ENCODE peak calls at places on chromosomes 16 and 17, in ten cellular contexts. B is suprapubic skin, D is K562, Z is SK-N-SH, E is transverse colon, N is stomach, T is HepG2, A is H1, P is upper lobe of left lung, F is esophagus muscularis mucosa. O is an unnamed sample.

GRCh38 chr17:58329035-58329807 is 626 bp upstream of the TSPOAP1 start:
- DNase-seq in B (no peak), D (peak; percentile 61), Z (peak; percentile 73), E (peak; percentile 53), N (peak; percentile 37), T (peak; percentile 38), A (peak; percentile 69), P (no peak), F (no peak), O (no peak)

GRCh38 chr16:72530434-72530833 is 358.5 kb upstream of the PMFBP1 start:
- DNase-seq in B (no peak), D (no peak), Z (no peak), E (no peak), N (no peak), T (no peak), A (no peak), P (no peak), F (no peak), O (no peak)

GRCh38 chr17:77189148-77189547 is 48.4 kb downstream of the SEC14L1 start:
- DNase-seq in B (no peak), D (no peak), Z (no peak), E (no peak), N (no peak), T (no peak), A (no peak), P (no peak), F (no peak), O (no peak)

GRCh38 chr16:85838876-85839585 is 39.5 kb downstream of the COX4I1 start:
- DNase-seq in B (no peak), D (no peak), Z (no peak), E (no peak), N (no peak), T (no peak), A (no peak), P (no peak), F (no peak), O (no peak)

GRCh38 chr17:27293359-27293897 is 486 bp upstream of the WSB1 start:
- DNase-seq in B (no peak), D (peak; percentile 28), Z (no peak), E (no peak), N (no peak), T (no peak), A (no peak), P (peak; percentile 89), F (no peak), O (peak; percentile 71)

GRCh38 chr17:32870969-32871368 is 6.0 kb downstream of the MYO1D start:
- DNase-seq in B (peak; percentile 82), D (no peak), Z (no peak), E (no peak), N (no peak), T (no peak), A (no peak), P (no peak), F (no peak), O (no peak)

GRCh38 chr16:54291107-54291980 is 4.8 kb upstream of the IRX3 start:
- DNase-seq in B (no peak), D (no peak), Z (no peak), E (no peak), N (no peak), T (no peak), A (peak; percentile 58), P (peak; percentile 75), F (no peak), O (no peak)

GRCh38 chr17:35898283-35899070 is 18.3 kb upstream of the CCL5 start:
- DNase-seq in B (no peak), D (no peak), Z (no peak), E (peak; percentile 40), N (peak; percentile 88), T (no peak), A (no peak), P (no peak), F (no peak), O (no peak)

GRCh38 chr17:40646791-40647548 is 648 bp downstream of the SMARCE1 start:
- DNase-seq in B (no peak), D (no peak), Z (no peak), E (no peak), N (no peak), T (peak; percentile 50), A (no peak), P (no peak), F (no peak), O (no peak)

GRCh38 chr17:80379348-80379747 is 35.6 kb upstream of the ENDOV start:
- DNase-seq in B (no peak), D (no peak), Z (no peak), E (no peak), N (no peak), T (no peak), A (no peak), P (no peak), F (no peak), O (peak; percentile 40)

GRCh38 chr16:15966420-15967222 is 17.2 kb downstream of the ABCC1 start:
- DNase-seq in B (no peak), D (no peak), Z (peak; percentile 74), E (no peak), N (no peak), T (no peak), A (no peak), P (no peak), F (no peak), O (no peak)

GRCh38 chr16:70437582-70438324 is 1.1 kb downstream of the ST3GAL2 start:
- DNase-seq in B (no peak), D (peak; percentile 13), Z (peak; percentile 41), E (no peak), N (no peak), T (no peak), A (peak; percentile 63), P (no peak), F (no peak), O (no peak)
- TF ChIP-seq EP300 in B (no peak), D (no peak), Z (no peak), E (no peak), N (no peak), T (no peak), A (no peak), P (no peak), F (no peak), O (no peak)

GRCh38 chr17:64500923-64501765 is 4.3 kb upstream of the POLG2 start:
- DNase-seq in B (no peak), D (no peak), Z (no peak), E (no peak), N (no peak), T (no peak), A (no peak), P (no peak), F (no peak), O (no peak)

GRCh38 chr17:64503341-64503740 is 2.7 kb downstream of the DDX5 start:
- DNase-seq in B (no peak), D (no peak), Z (no peak), E (no peak), N (no peak), T (no peak), A (no peak), P (no peak), F (no peak), O (no peak)

GRCh38 chr17:64503821-64504768 is 2.0 kb downstream of the DDX5 start:
- DNase-seq in B (no peak), D (no peak), Z (no peak), E (no peak), N (no peak), T (no peak), A (no peak), P (no peak), F (no peak), O (no peak)

GRCh38 chr17:64502021-64502420 is 4.1 kb downstream of the DDX5 start:
- DNase-seq in B (no peak), D (no peak), Z (no peak), E (no peak), N (no peak), T (no peak), A (no peak), P (no peak), F (no peak), O (no peak)

DNA sequence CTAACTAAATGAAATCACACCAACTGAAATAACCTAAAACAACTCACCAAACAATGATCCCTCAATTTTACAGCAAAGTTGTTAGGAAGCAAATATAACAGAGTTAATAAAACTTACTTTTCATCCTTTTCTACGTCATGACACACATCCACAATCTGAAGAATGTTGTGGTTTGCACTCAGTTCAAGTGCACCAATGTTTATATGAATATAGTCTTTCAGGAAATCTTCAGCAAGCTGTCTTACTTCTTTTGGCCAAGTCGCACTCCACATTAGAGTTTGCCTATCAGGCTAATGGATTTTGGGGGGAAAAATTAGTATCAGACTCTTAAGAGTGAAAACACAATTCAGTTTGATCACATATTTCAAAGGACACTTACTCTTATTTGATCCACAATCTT is 3.3 kb downstream of the DDX5 start:
- DNase-seq in B (no peak), D (no peak), Z (no peak), E (no peak), N (no peak), T (no peak), A (no peak), P (no peak), F (no peak), O (no peak)
- TF ChIP-seq POLR2AphosphoS5 in B (no peak), D (no peak), Z (no peak), E (no peak), N (no peak), T (no peak), A (no peak), P (no peak), F (no peak), O (no peak)

GRCh38 chr16:1158456-1159324 is 5.8 kb downstream of the CACNA1H start:
- DNase-seq in B (no peak), D (peak; percentile 45), Z (peak; percentile 60), E (peak; percentile 60), N (no peak), T (peak; percentile 40), A (no peak), P (peak; percentile 82), F (no peak), O (peak; percentile 95)
- TF ChIP-seq EP300 in B (peak; percentile 36), D (no peak), Z (no peak), E (peak; percentile 73), N (peak; percentile 70), T (no peak), A (no peak), P (no peak), F (peak; percentile 78), O (peak; percentile 33)

GRCh38 chr17:7438050-7438614 is 1.2 kb upstream of the FGF11 start:
- DNase-seq in B (no peak), D (peak; percentile 55), Z (no peak), E (peak; percentile 54), N (peak; percentile 53), T (no peak), A (peak; percentile 93), P (peak; percentile 95), F (no peak), O (no peak)

GRCh38 chr17:7437369-7437863 is 1.9 kb upstream of the FGF11 start:
- DNase-seq in B (no peak), D (no peak), Z (no peak), E (no peak), N (no peak), T (no peak), A (no peak), P (no peak), F (no peak), O (no peak)

GRCh38 chr17:7438656-7439460 is 454 bp upstream of the FGF11 start:
- DNase-seq in B (no peak), D (no peak), Z (no peak), E (no peak), N (no peak), T (no peak), A (no peak), P (no peak), F (no peak), O (no peak)

GRCh38 chr17:7435676-7436555 is 681 bp downstream of the TMEM102 start:
- DNase-seq in B (no peak), D (peak; percentile 47), Z (peak; percentile 57), E (peak; percentile 69), N (peak; percentile 53), T (no peak), A (peak; percentile 84), P (peak; percentile 93), F (no peak), O (no peak)

GRCh38 chr17:7436556-7437368 is 1.5 kb downstream of the TMEM102 start:
- DNase-seq in B (no peak), D (no peak), Z (peak; percentile 80), E (peak; percentile 88), N (peak; percentile 90), T (peak; percentile 30), A (peak; percentile 87), P (peak; percentile 96), F (no peak), O (peak; percentile 87)
- TF ChIP-seq POLR2AphosphoS5 in B (no peak), D (no peak), Z (no peak), E (peak; percentile 56), N (peak; percentile 41), T (no peak), A (no peak), P (peak; percentile 41), F (peak; percentile 58), O (peak; percentile 45)